ENCODE peak calls at places on chromosomes 2 and 18, in seven cellular contexts. A is GM23248, P is Panc1, M is left lung, Y is Peyer's patch, U is A549, C is HCT116. B is an unnamed sample.

GRCh38 chr2:151478011-151478410 is 68.3 kb downstream of the RIF1 start:
- DNase-seq in A (peak; percentile 48), P (no peak), M (no peak), Y (no peak), U (no peak), C (no peak), B (no peak)

GRCh38 chr18:10533111-10533510 is 7.3 kb downstream of the NAPG start:
- DNase-seq in A (no peak), P (no peak), M (no peak), Y (no peak), U (no peak), C (no peak), B (no peak)

GRCh38 chr18:37385846-37386435 is 179.7 kb downstream of the CELF4 start:
- DNase-seq in A (peak; percentile 26), P (no peak), M (no peak), Y (no peak), U (no peak), C (peak; percentile 24), B (no peak)

GRCh38 chr2:131519466-131519865 is 8.2 kb upstream of the CCDC74A start:
- DNase-seq in A (no peak), P (no peak), M (no peak), Y (peak; percentile 36), U (no peak), C (no peak), B (peak; percentile 58)

GRCh38 chr2:2123259-2123658 is 207.8 kb downstream of the MYT1L start:
- DNase-seq in A (no peak), P (no peak), M (no peak), Y (no peak), U (no peak), C (no peak), B (no peak)

GRCh38 chr18:23228102-23229051 is 93.1 kb downstream of the CABLES1 start:
- DNase-seq in A (peak; percentile 68), P (no peak), M (no peak), Y (peak; percentile 53), U (no peak), C (no peak), B (no peak)

GRCh38 chr18:48600046-48600745 is 61.4 kb downstream of the CTIF start:
- DNase-seq in A (no peak), P (no peak), M (no peak), Y (no peak), U (no peak), C (no peak), B (no peak)

GRCh38 chr2:43075054-43075593 is 151.3 kb downstream of the ZFP36L2 start:
- DNase-seq in A (peak; percentile 98), P (peak; percentile 91), M (peak; percentile 80), Y (peak; percentile 77), U (no peak), C (no peak), B (peak; percentile 91)

GRCh38 chr18:62877448-62878221 is 162.3 kb downstream of the PHLPP1 start:
- DNase-seq in A (peak; percentile 44), P (no peak), M (no peak), Y (no peak), U (no peak), C (no peak), B (no peak)

GRCh38 chr2:44010266-44010665 is 14.5 kb upstream of the LRPPRC start:
- DNase-seq in A (no peak), P (no peak), M (no peak), Y (no peak), U (no peak), C (no peak), B (no peak)

GRCh38 chr2:43226955-43227829 is 786 bp upstream of the ZFP36L2 start:
- DNase-seq in A (peak; percentile 87), P (no peak), M (peak; percentile 98), Y (peak; percentile 96), U (peak; percentile 87), C (peak; percentile 47), B (peak; percentile 97)

GRCh38 chr2:32810909-32811495 is 135.8 kb upstream of the LTBP1 start:
- DNase-seq in A (peak; percentile 38), P (no peak), M (no peak), Y (no peak), U (no peak), C (no peak), B (no peak)

GRCh38 chr18:51569153-51569552 is 371.7 kb upstream of the MEX3C start:
- DNase-seq in A (no peak), P (no peak), M (no peak), Y (no peak), U (no peak), C (no peak), B (no peak)

GRCh38 chr2:168700615-168701245 is 101.7 kb upstream of the NOSTRIN start:
- DNase-seq in A (peak; percentile 4), P (no peak), M (no peak), Y (peak; percentile 61), U (no peak), C (no peak), B (no peak)

GRCh38 chr2:1708476-1709334 is 35.6 kb downstream of the PXDN start:
- DNase-seq in A (no peak), P (no peak), M (no peak), Y (no peak), U (no peak), C (no peak), B (no peak)

GRCh38 chr2:229205704-229206103 is 65.4 kb downstream of the PID1 start:
- DNase-seq in A (no peak), P (no peak), M (no peak), Y (no peak), U (no peak), C (no peak), B (no peak)

GRCh38 chr2:45273412-45274189 is 264.3 kb upstream of the SIX2 start:
- DNase-seq in A (no peak), P (no peak), M (no peak), Y (no peak), U (no peak), C (no peak), B (no peak)

GRCh38 chr18:53687002-53687401 is 537.5 kb downstream of the MBD2 start:
- DNase-seq in A (peak; percentile 3), P (no peak), M (no peak), Y (no peak), U (no peak), C (no peak), B (no peak)

GRCh38 chr18:73805991-73806390 is 341.6 kb downstream of the FBXO15 start:
- DNase-seq in A (no peak), P (no peak), M (no peak), Y (no peak), U (no peak), C (no peak), B (no peak)

GRCh38 chr2:72793798-72794447 is 31.9 kb downstream of the EXOC6B start:
- DNase-seq in A (peak; percentile 50), P (no peak), M (no peak), Y (no peak), U (no peak), C (no peak), B (no peak)

GRCh38 chr2:196278491-196278911 is 107.1 kb upstream of the STK17B start:
- DNase-seq in A (peak; percentile 88), P (no peak), M (peak; percentile 29), Y (no peak), U (no peak), C (no peak), B (no peak)

GRCh38 chr18:77068321-77068841 is 64.2 kb downstream of the MBP start:
- DNase-seq in A (peak; percentile 77), P (no peak), M (no peak), Y (peak; percentile 89), U (no peak), C (no peak), B (no peak)

GRCh38 chr18:77066101-77066500 is 66.5 kb downstream of the MBP start:
- DNase-seq in A (no peak), P (no peak), M (no peak), Y (no peak), U (no peak), C (no peak), B (no peak)

GRCh38 chr18:77066689-77067088 is 65.9 kb downstream of the MBP start:
- DNase-seq in A (no peak), P (no peak), M (no peak), Y (no peak), U (no peak), C (no peak), B (no peak)

GRCh38 chr18:77068890-77069312 is 63.7 kb downstream of the MBP start:
- DNase-seq in A (no peak), P (no peak), M (no peak), Y (peak; percentile 48), U (no peak), C (no peak), B (no peak)

GRCh38 chr18:77067315-77068061 is 65.1 kb downstream of the MBP start:
- DNase-seq in A (peak; percentile 97), P (peak; percentile 90), M (peak; percentile 92), Y (peak; percentile 80), U (peak; percentile 55), C (peak; percentile 75), B (peak; percentile 77)
- H3K4me1 ChIP-seq in A (peaks cover 67% of the 10 kb centered on the region), P (peaks cover 93% of the 10 kb centered on the region), M (peaks cover 99% of the 10 kb centered on the region), Y (peaks cover 39% of the 10 kb centered on the region), U (peaks cover 80% of the 10 kb centered on the region), C (peaks cover 52% of the 10 kb centered on the region), B (peaks cover 79% of the 10 kb centered on the region)

DNA sequence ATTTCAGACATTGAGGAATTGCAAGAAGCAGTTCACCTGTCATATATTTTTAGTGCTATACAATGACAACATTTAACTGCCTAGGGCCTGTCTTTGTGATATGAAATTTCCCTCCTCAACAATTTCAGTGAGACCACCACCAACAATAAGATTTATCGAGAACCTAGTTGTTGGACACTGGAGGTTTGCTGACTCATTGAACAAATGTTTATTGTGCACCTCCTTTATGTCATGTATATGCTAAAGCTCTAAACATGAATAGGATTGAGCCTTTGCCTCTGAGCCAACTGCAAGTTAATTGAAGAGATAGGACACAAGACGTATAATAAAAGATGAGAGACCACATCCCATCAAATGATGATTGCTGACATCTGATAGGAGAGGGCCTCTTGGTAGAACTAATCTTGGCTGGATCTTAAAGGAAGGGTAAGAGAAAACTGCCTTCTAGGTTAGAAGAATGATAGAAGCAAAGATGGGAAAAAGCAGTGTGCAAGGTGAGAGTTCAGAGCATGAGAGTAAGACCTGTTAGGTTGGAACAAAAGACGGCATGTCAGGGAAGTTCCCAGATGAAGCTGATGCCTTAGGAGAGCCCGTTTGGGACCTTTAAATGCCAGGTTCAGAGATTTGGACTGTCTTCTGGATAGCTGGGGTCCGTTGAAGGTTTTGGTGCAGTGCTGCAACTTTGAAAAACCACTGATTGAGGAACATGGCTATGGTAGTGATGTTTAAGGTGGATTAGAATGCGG is 133.1 kb upstream of the EML6 start:
- DNase-seq in A (no peak), P (no peak), M (no peak), Y (no peak), U (no peak), C (no peak), B (no peak)
- H3K4me1 ChIP-seq in A (peaks cover 14% of the 10 kb centered on the region), P (peaks cover 26% of the 10 kb centered on the region), M (peaks cover 88% of the 10 kb centered on the region), Y (no peaks in the 10 kb centered on the region), U (peaks cover 67% of the 10 kb centered on the region), C (no peaks in the 10 kb centered on the region), B (peaks cover 53% of the 10 kb centered on the region)

DNA sequence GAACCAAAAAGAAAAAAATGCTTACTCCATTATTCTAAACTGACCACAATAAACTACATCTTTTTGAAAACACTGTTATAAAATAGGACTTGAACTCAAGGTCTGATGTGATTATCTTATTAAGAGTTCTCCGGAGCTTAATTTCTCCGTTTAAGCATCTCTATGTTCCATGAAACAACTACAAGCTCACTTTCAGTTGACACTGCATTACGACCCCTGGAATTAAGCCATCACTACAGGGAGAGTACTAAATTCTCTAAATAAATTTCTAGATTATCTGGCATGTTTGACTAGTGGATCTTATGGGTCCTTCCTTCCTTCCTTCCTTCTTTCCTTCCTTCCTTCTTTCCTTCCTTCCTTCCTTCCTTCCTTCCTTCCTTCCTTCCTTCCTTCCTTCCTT is 249.0 kb downstream of the IKZF2 start:
- DNase-seq in A (no peak), P (no peak), M (no peak), Y (no peak), U (no peak), C (no peak), B (no peak)
- H3K4me1 ChIP-seq in A (peaks cover 10% of the 10 kb centered on the region), P (no peaks in the 10 kb centered on the region), M (no peaks in the 10 kb centered on the region), Y (no peaks in the 10 kb centered on the region), U (peaks cover 17% of the 10 kb centered on the region), C (no peaks in the 10 kb centered on the region), B (peaks cover 4% of the 10 kb centered on the region)

GRCh38 chr2:121480826-121481225 is 49.9 kb upstream of the RNU4ATAC start:
- DNase-seq in A (peak; percentile 78), P (no peak), M (no peak), Y (no peak), U (no peak), C (no peak), B (no peak)
- H3K4me1 ChIP-seq in A (peaks cover 77% of the 10 kb centered on the region), P (no peaks in the 10 kb centered on the region), M (peaks cover 16% of the 10 kb centered on the region), Y (no peaks in the 10 kb centered on the region), U (peaks cover 23% of the 10 kb centered on the region), C (peaks cover 4% of the 10 kb centered on the region), B (peaks cover 38% of the 10 kb centered on the region)

B was measured in suprapubic skin.